ENCODE peak calls at places on chromosomes 13 and 19, in five cellular contexts. S is GM13977; J is AG10803; O is testis; A is CD8-positive, alpha-beta T cell. U is an unnamed sample.

GRCh38 chr13:113666324-113666660 is 727 bp upstream of the GRK1 start:
- DNase-seq in S (no peak), A (no peak), J (no peak), O (no peak), U (no peak)

GRCh38 chr19:18590273-18591272 is 2.0 kb downstream of the REX1BD start:
- DNase-seq in S (no peak), J (peak), A (no peak), O (peak), U (peak)

GRCh38 chr13:113167575-113167974 is 9.1 kb downstream of the PROZ start:
- DNase-seq in J (no peak), O (no peak), S (no peak), A (no peak), U (no peak)

GRCh38 chr13:52411629-52412028 is 5.7 kb upstream of the THSD1 start:
- DNase-seq in A (no peak), O (no peak), J (peak), S (peak), U (no peak)

GRCh38 chr13:107835339-107836018 is 379.9 kb downstream of the LIG4 start:
- DNase-seq in S (no peak), O (no peak), A (no peak), J (peak), U (no peak)

GRCh38 chr19:55336101-55336500 is 3.6 kb upstream of the KMT5C start:
- DNase-seq in J (peak), A (no peak), O (no peak), S (no peak), U (no peak)

GRCh38 chr13:114151565-114152284 is 19.3 kb upstream of the RASA3 start:
- DNase-seq in O (no peak), A (no peak), S (no peak), J (no peak), U (no peak)

GRCh38 chr13:39930544-39931444 is 275.3 kb downstream of the COG6 start:
- DNase-seq in O (no peak), A (no peak), J (no peak), S (no peak), U (no peak)

GRCh38 chr13:79481685-79482052 is 714 bp downstream of the NDFIP2 start:
- DNase-seq in O (no peak), J (no peak), A (peak), S (no peak), U (no peak)

GRCh38 chr19:18274776-18275356 is 614 bp upstream of the IQCN start:
- DNase-seq in S (no peak), O (peak), J (peak), A (no peak), U (no peak)

GRCh38 chr13:44718467-44718866 is 142.3 kb upstream of the TSC22D1 start:
- DNase-seq in S (no peak), O (no peak), A (no peak), J (no peak), U (no peak)

GRCh38 chr19:22814124-22814523 is 18.0 kb upstream of the ZNF723 start:
- DNase-seq in A (no peak), O (no peak), S (no peak), J (no peak), U (no peak)

GRCh38 chr13:48265217-48265815 is 32.3 kb downstream of the ITM2B start:
- DNase-seq in S (no peak), J (no peak), A (no peak), O (no peak), U (no peak)

GRCh38 chr19:12052571-12053169 is at the start of gene ZNF878:
- DNase-seq in S (peak), A (peak), J (peak), O (peak), U (peak)

GRCh38 chr19:31438401-31439269 is 89.4 kb upstream of the TSHZ3 start:
- DNase-seq in O (no peak), J (no peak), S (no peak), A (no peak), U (no peak)

GRCh38 chr13:113453962-113454361 is 674 bp upstream of the ADPRHL1 start:
- DNase-seq in A (no peak), S (no peak), O (no peak), J (peak), U (no peak)

GRCh38 chr19:37920591-37921450 is 13.8 kb downstream of the SIPA1L3 start:
- DNase-seq in S (no peak), A (no peak), O (no peak), J (no peak), U (no peak)

GRCh38 chr13:39462906-39463305 is 140.1 kb downstream of the LHFPL6 start:
- DNase-seq in S (no peak), O (no peak), A (no peak), J (no peak), U (no peak)

GRCh38 chr19:37979547-37980082 is 72.6 kb downstream of the SIPA1L3 start:
- DNase-seq in O (no peak), A (no peak), J (no peak), S (no peak), U (no peak)

GRCh38 chr13:33933810-33934209 is 115.9 kb downstream of the RFC3 start:
- DNase-seq in O (no peak), S (no peak), J (no peak), A (no peak), U (no peak)

GRCh38 chr19:8306235-8307054 is 1.7 kb downstream of the CD320 start:
- DNase-seq in O (peak), A (no peak), J (no peak), S (no peak), U (peak)

GRCh38 chr19:5452594-5453565 is 2.3 kb upstream of the ZNRF4 start:
- DNase-seq in A (no peak), S (no peak), O (peak), J (peak), U (no peak)

GRCh38 chr19:16325671-16326400 is 1.2 kb downstream of the KLF2 start:
- DNase-seq in S (no peak), J (peak), A (peak), O (peak), U (no peak)

GRCh38 chr13:46229251-46229650 is 17.5 kb downstream of the LRRC63 start:
- DNase-seq in A (no peak), J (no peak), O (no peak), S (no peak), U (no peak)

GRCh38 chr19:17615889-17616685 is 60.6 kb downstream of the COLGALT1 start:
- DNase-seq in A (no peak), S (no peak), O (no peak), J (no peak), U (no peak)

GRCh38 chr13:28100149-28101121 is at the start of gene FLT3:
- DNase-seq in O (peak), S (peak), A (no peak), J (peak), U (peak)

GRCh38 chr19:46618670-46619231 is 6.1 kb downstream of the PTGIR start:
- DNase-seq in S (peak), J (peak), O (no peak), A (no peak), U (no peak)

GRCh38 chr13:58884810-58885209 is 1253.3 kb downstream of the PCDH17 start:
- DNase-seq in O (no peak), J (no peak), S (no peak), A (no peak), U (no peak)

GRCh38 chr19:49165111-49165750 is 7.6 kb downstream of the TRPM4 start:
- DNase-seq in O (no peak), S (no peak), A (no peak), J (no peak), U (no peak)

GRCh38 chr13:98525852-98526512 is 50.9 kb downstream of the STK24 start:
- DNase-seq in O (no peak), S (no peak), A (no peak), J (no peak), U (no peak)

GRCh38 chr19:8097681-8098567 is 45.4 kb downstream of the CCL25 start:
- DNase-seq in S (no peak), O (no peak), A (no peak), J (no peak), U (no peak)

GRCh38 chr13:47038196-47038595 is 141.3 kb upstream of the HTR2A start:
- DNase-seq in S (no peak), A (no peak), O (no peak), J (no peak), U (no peak)

GRCh38 chr13:112449545-112449930 is 73.4 kb downstream of the SPACA7 start:
- DNase-seq in J (no peak), O (no peak), S (no peak), A (no peak), U (no peak)

GRCh38 chr13:29937836-29938235 is 87.4 kb upstream of the UBL3 start:
- DNase-seq in J (no peak), A (peak), O (no peak), S (no peak), U (no peak)

GRCh38 chr19:8174706-8175105 is 25.3 kb upstream of the FBN3 start:
- DNase-seq in J (no peak), O (no peak), S (no peak), A (no peak), U (no peak)

GRCh38 chr13:112837371-112838037 is 131.5 kb upstream of the MCF2L start:
- DNase-seq in S (no peak), J (peak), A (no peak), O (no peak), U (no peak)

GRCh38 chr13:101398191-101398590 is 18.1 kb downstream of the NALCN start:
- DNase-seq in S (no peak), O (no peak), A (no peak), J (peak), U (no peak)

GRCh38 chr19:42246143-42246868 is 3.9 kb upstream of the GSK3A start:
- DNase-seq in S (no peak), A (no peak), O (peak), J (peak), U (no peak)

GRCh38 chr19:42242512-42243409 is at the start of gene GSK3A:
- DNase-seq in A (peak), S (peak), O (peak), J (peak), U (peak)

GRCh38 chr19:42242071-42242511 is 311 bp downstream of the GSK3A start:
- DNase-seq in O (no peak), A (no peak), S (no peak), J (peak), U (no peak)

GRCh38 chr19:42246869-42247630 is 4.6 kb upstream of the GSK3A start:
- DNase-seq in J (peak), A (no peak), S (no peak), O (peak), U (no peak)

GRCh38 chr19:42244452-42245220 is 2.2 kb upstream of the GSK3A start:
- DNase-seq in S (peak), O (peak), J (peak), A (peak), U (peak)
- TF ChIP-seq CTCF in S (peak), O (peak), J (peak), A (peak), U (peak)

GRCh38 chr19:13883665-13884064 is 6.7 kb downstream of the NANOS3 start:
- DNase-seq in O (no peak), S (no peak), J (no peak), A (no peak), U (no peak)
- TF ChIP-seq CTCF in O (no peak), S (no peak), J (peak), A (no peak), U (peak)

GRCh38 chr19:58575183-58576041 is 2.3 kb upstream of the MZF1 start:
- DNase-seq in O (peak), J (peak), A (peak), S (peak), U (peak)
- TF ChIP-seq CTCF in O (no peak), J (no peak), A (no peak), S (peak), U (no peak)

DNA sequence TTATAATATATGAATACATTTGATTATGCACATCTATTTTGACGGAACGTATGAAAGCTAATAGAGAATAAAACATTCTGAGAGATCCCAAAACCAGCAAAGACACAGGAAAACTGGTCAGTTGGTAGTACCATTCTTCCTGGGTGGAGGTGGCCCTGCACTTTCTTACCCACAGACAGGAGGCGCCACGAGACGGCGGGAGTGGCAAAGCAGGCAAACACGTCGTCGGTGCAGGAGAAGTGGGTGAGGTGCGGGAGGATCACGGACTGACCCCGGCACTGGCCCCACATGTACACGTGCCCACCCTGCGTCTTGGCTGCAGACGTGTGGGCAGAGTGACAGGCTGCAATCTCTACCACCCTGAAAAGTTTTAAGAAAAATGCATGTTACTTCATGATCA is 36.1 kb downstream of the RCBTB1 start:
- DNase-seq in S (no peak), J (no peak), O (no peak), A (no peak), U (no peak)
- TF ChIP-seq CTCF in S (peak), J (no peak), O (no peak), A (no peak), U (no peak)

GRCh38 chr13:32031025-32031814 is at the start of gene FRY:
- DNase-seq in S (peak), J (peak), O (peak), A (peak), U (peak)
- TF ChIP-seq CTCF in S (no peak), J (peak), O (no peak), A (no peak), U (no peak)

DNA sequence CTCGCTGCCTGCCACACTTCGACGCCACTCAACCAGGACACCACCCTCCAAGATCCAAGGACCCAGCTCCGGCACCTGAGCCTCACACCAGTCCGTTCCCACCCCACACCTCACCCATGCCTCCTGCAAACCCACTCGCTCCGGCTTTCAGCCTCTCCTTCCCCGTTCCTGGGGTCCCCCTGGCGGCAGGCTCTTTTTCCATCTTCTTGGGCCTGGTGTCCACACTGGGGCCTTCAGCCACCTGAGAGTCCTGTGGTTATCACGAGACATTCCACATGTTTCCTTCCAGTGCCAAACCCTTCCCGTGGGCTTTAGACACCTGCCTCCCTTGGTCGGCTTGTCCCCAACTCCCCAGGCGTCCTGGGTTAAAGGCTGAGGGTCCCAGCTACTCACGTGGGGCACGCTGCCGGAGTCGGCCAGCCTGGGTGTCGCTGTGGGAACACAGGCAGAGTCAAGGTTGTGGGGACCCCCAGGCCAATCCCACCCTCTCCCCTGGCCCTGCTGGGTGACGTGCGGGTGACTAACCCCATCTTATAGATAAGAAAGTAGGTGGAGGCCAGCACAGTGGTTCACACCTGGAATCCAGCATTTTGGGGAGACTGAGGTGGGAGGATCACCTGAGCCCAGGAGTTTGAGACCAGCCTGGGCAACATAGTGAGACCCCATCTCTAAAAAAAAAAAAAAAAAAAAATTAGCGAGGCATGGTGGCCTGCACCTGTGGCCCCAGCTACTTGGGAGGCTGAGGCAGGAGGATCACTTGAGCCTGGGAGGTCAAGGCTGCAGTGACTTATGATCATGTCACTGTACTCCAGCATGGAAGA is 2.0 kb downstream of the JSRP1 start:
- DNase-seq in A (no peak), S (no peak), O (no peak), J (no peak), U (peak)
- TF ChIP-seq CTCF in A (no peak), S (no peak), O (peak), J (peak), U (peak)

DNA sequence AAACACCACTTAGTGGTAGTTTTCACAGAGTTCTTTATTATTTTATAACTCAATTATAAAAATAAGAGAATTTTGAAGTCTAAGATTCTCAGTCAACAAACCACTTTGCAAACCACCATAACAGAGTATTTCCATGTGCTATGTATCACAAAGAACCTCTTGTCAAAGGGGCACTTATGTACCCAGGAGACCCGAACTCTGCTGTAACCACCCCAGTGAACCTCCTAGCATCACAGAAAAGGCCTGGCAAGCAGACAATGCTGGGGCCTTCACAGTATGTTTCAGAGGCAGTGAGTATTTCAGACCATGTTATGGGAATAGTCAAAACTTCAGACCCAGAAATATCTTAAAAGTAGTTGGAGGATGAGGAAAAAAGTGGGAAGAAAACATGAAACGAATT is 714.1 kb downstream of the EFNB2 start:
- DNase-seq in A (no peak), O (no peak), J (no peak), S (no peak), U (no peak)
- TF ChIP-seq CTCF in A (no peak), O (no peak), J (no peak), S (no peak), U (no peak)

DNA sequence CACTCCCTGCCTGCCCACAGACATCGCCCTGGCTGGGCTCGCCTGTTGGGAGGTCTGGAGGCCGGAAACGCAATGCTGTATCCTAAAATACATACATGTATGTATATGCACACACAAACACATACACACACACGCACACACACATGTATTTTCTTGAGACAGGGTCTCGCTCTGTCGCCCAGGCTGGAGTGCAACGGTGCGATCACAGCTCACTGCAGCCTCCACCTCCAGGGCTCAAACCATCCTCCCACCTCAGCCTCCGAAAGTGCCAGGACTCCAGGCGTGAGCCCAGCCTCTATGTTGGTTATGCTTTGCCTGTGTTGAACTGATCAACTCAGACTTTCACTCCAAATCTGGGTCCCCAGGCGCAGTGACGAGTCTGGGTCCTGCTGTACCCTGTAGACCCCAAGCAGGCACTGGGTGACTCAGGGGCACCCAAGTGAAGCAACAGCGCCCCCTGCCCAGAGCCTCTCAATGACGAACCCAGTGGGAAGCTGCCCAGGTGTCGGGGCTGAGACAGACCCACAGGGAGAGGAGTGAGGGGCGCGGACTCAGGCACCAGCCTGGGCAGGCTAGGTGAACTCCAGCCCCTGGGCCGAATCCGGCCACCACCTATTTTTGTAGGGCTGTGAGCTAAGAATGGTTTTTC is 27.4 kb upstream of the CACTIN start:
- DNase-seq in S (no peak), O (no peak), A (no peak), J (no peak), U (no peak)
- TF ChIP-seq CTCF in S (no peak), O (no peak), A (no peak), J (peak), U (peak)

U was measured in neural crest cell.